ENCODE peak calls at places on chromosomes 1 and 21, in eight cellular contexts. P, R, L, T, K, W, Q and V are unnamed samples.

GRCh38 chr1:155174334-155175280 is 958 bp downstream of the TRIM46 start:
- DNase-seq in P (no peak), L (peak), Q (no peak), R (peak), K (no peak), W (no peak), T (no peak), V (no peak)

GRCh38 chr1:48916121-48917069 is 139.7 kb upstream of the BEND5 start:
- DNase-seq in K (no peak), R (peak), Q (peak), W (peak), T (no peak), P (no peak), L (peak), V (no peak)

GRCh38 chr1:27070390-27071048 is 57.9 kb upstream of the TENT5B start:
- DNase-seq in Q (peak), R (no peak), L (no peak), T (no peak), P (no peak), W (no peak), K (no peak), V (no peak)

GRCh38 chr1:67824771-67825170 is 8.5 kb downstream of the GNG12 start:
- DNase-seq in K (no peak), T (no peak), P (no peak), R (no peak), L (no peak), W (no peak), Q (no peak), V (no peak)

GRCh38 chr1:149849246-149849946 is 50.0 kb upstream of the BOLA1 start:
- DNase-seq in T (no peak), P (no peak), K (no peak), W (no peak), R (peak), L (no peak), Q (no peak), V (no peak)

GRCh38 chr1:226662704-226663326 is 76.3 kb downstream of the ITPKB start:
- DNase-seq in P (peak), L (peak), T (peak), Q (peak), R (no peak), W (no peak), K (peak), V (peak)

GRCh38 chr1:6673816-6674398 is 27.7 kb downstream of the DNAJC11 start:
- DNase-seq in T (no peak), L (peak), K (no peak), P (no peak), Q (no peak), R (no peak), W (no peak), V (no peak)

GRCh38 chr1:168179411-168180147 is 817 bp downstream of the TIPRL start:
- DNase-seq in L (peak), R (no peak), W (no peak), T (no peak), Q (peak), K (no peak), P (no peak), V (peak)

GRCh38 chr1:200130552-200130951 is 103.0 kb downstream of the NR5A2 start:
- DNase-seq in Q (no peak), L (peak), P (no peak), T (no peak), R (no peak), K (no peak), W (no peak), V (no peak)

GRCh38 chr21:42666918-42667317 is 13.5 kb downstream of the PDE9A start:
- DNase-seq in W (no peak), K (no peak), L (no peak), R (no peak), Q (no peak), P (no peak), T (no peak), V (no peak)

GRCh38 chr1:35505911-35506798 is 51.0 kb downstream of the KIAA0319L start:
- DNase-seq in R (no peak), T (no peak), K (no peak), P (no peak), W (no peak), Q (peak), L (peak), V (peak)

GRCh38 chr21:26964379-26964778 is 2.5 kb downstream of the ADAMTS5 start:
- DNase-seq in Q (no peak), K (peak), W (no peak), R (no peak), T (no peak), P (no peak), L (peak), V (peak)

GRCh38 chr1:101382135-101382534 is 145.3 kb downstream of the S1PR1 start:
- DNase-seq in K (no peak), P (no peak), W (no peak), T (no peak), Q (no peak), R (no peak), L (no peak), V (no peak)

GRCh38 chr1:104765115-104765514 is 1015.4 kb downstream of the AMY1C start:
- DNase-seq in R (no peak), T (no peak), L (no peak), K (no peak), Q (peak), P (no peak), W (no peak), V (no peak)

GRCh38 chr1:154419620-154420020 is 14.5 kb downstream of the IL6R start:
- DNase-seq in P (peak), W (no peak), Q (peak), K (peak), L (peak), T (peak), R (no peak), V (peak)

GRCh38 chr21:42161957-42162681 is 56.8 kb upstream of the ABCG1 start:
- DNase-seq in W (no peak), T (no peak), R (peak), K (no peak), P (no peak), L (no peak), Q (no peak), V (no peak)

GRCh38 chr1:203592156-203592555 is 34.5 kb upstream of the ATP2B4 start:
- DNase-seq in Q (no peak), W (no peak), R (no peak), T (no peak), L (peak), P (no peak), K (no peak), V (no peak)

GRCh38 chr1:169138866-169139670 is 32.6 kb downstream of the ATP1B1 start:
- DNase-seq in W (no peak), K (no peak), R (no peak), L (no peak), T (no peak), P (no peak), Q (peak), V (no peak)

GRCh38 chr1:50651476-50652263 is 228.4 kb upstream of the DMRTA2 start:
- DNase-seq in R (no peak), T (no peak), K (no peak), P (no peak), Q (no peak), L (no peak), W (no peak), V (no peak)

GRCh38 chr1:217681806-217682205 is 50.7 kb downstream of the SPATA17 start:
- DNase-seq in L (no peak), K (no peak), W (no peak), P (no peak), R (no peak), T (no peak), Q (no peak), V (no peak)

GRCh38 chr1:228364068-228364705 is 42.4 kb downstream of the TRIM11 start:
- DNase-seq in L (no peak), W (peak), K (no peak), Q (no peak), T (peak), R (no peak), P (peak), V (no peak)

GRCh38 chr1:242401937-242402336 is 122.6 kb downstream of the PLD5 start:
- DNase-seq in R (no peak), K (no peak), L (no peak), Q (no peak), W (no peak), P (no peak), T (no peak), V (no peak)

GRCh38 chr1:235295902-235296350 is 32.1 kb downstream of the ARID4B start:
- DNase-seq in T (no peak), L (peak), Q (peak), W (peak), K (no peak), P (no peak), R (no peak), V (peak)

GRCh38 chr1:207747627-207748492 is 4.0 kb upstream of the CD46 start:
- DNase-seq in Q (no peak), L (no peak), W (no peak), K (no peak), P (no peak), R (no peak), T (no peak), V (no peak)

GRCh38 chr1:64687725-64688285 is 57.1 kb upstream of the RAVER2 start:
- DNase-seq in Q (no peak), K (no peak), R (no peak), P (peak), L (peak), W (no peak), T (peak), V (peak)

GRCh38 chr21:29674343-29674742 is 265.5 kb downstream of the GRIK1 start:
- DNase-seq in R (no peak), Q (no peak), P (no peak), K (no peak), W (no peak), L (no peak), T (no peak), V (no peak)

GRCh38 chr1:67336783-67337182 is 29.1 kb downstream of the IL12RB2 start:
- DNase-seq in Q (no peak), L (no peak), T (no peak), W (no peak), R (no peak), K (no peak), P (no peak), V (no peak)

GRCh38 chr21:36379236-36379635 is 6.0 kb upstream of the CHAF1B start:
- DNase-seq in P (no peak), W (no peak), L (no peak), T (no peak), Q (no peak), R (no peak), K (no peak), V (no peak)

GRCh38 chr1:26378088-26378878 is 5.7 kb upstream of the ZNF683 start:
- DNase-seq in Q (peak), W (no peak), R (no peak), L (peak), K (no peak), P (no peak), T (peak), V (peak)

GRCh38 chr1:27568247-27569087 is 35.5 kb downstream of the AHDC1 start:
- DNase-seq in P (peak), R (peak), L (peak), K (peak), T (peak), W (peak), Q (peak), V (peak)

GRCh38 chr1:6099787-6100765 is 54.4 kb downstream of the KCNAB2 start:
- DNase-seq in P (no peak), L (no peak), W (no peak), R (no peak), T (peak), Q (no peak), K (no peak), V (no peak)

GRCh38 chr1:186682721-186683120 is 2.5 kb upstream of the PTGS2 start:
- DNase-seq in K (no peak), L (peak), R (no peak), W (no peak), Q (no peak), T (no peak), P (no peak), V (peak)

GRCh38 chr1:8797230-8797629 is 20.2 kb downstream of the RERE start:
- DNase-seq in L (peak), T (no peak), Q (peak), R (no peak), P (no peak), K (no peak), W (no peak), V (no peak)

GRCh38 chr1:221356693-221357092 is 385.2 kb downstream of the DUSP10 start:
- DNase-seq in R (no peak), L (no peak), K (no peak), Q (no peak), P (no peak), W (no peak), T (no peak), V (no peak)
- TF ChIP-seq CTCF in R (no peak), L (no peak), K (no peak), Q (no peak), P (no peak), W (no peak), T (no peak), V (peak)

DNA sequence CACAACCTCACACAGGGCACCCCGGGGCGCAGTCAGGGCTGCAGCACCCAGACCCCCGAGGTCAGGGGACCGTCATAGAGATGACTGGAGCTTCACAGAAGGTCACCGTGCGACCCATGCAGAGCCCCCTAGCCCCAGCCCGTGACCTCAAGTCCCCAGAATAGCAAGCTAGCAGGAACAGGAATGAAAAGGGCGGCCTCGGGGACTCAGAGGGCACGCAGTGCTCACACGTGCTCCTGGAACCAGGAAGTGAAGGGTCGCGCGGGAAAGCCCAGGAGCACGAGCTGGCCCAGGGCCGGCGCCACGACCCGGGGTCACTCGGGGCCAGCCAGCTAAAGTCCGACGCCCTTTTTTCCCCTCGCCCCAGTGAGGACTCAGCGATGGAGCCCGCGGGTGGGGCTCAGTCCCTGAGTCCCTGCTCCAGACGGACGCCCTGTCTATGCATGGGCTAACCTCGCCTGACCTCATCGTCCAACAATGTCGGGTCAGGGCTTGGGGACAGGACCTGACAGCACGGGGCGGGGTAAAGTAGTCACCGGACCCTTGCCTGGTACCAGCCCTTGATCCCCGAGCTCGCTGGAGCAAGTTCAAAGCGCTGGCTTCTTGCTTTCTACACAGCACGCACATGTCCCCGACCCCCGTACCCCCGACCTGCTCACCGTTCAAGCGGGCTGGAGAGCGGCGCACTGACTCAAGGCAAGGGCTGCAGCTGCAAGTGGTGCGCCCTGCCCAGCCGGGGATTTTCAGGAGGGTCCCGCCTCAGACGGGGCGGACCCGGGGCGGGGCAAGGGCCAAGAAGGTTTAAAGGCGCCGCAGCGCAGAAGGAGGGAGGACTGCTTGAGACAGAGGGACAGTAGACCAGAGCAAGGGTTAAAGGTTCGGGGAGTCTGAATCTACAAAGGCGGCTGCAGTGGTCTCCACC is at the start of gene TAGLN2:
- DNase-seq in R (peak), T (peak), P (peak), K (peak), Q (peak), W (peak), L (peak), V (peak)
- TF ChIP-seq CTCF in R (no peak), T (no peak), P (no peak), K (peak), Q (no peak), W (no peak), L (no peak), V (no peak)

DNA sequence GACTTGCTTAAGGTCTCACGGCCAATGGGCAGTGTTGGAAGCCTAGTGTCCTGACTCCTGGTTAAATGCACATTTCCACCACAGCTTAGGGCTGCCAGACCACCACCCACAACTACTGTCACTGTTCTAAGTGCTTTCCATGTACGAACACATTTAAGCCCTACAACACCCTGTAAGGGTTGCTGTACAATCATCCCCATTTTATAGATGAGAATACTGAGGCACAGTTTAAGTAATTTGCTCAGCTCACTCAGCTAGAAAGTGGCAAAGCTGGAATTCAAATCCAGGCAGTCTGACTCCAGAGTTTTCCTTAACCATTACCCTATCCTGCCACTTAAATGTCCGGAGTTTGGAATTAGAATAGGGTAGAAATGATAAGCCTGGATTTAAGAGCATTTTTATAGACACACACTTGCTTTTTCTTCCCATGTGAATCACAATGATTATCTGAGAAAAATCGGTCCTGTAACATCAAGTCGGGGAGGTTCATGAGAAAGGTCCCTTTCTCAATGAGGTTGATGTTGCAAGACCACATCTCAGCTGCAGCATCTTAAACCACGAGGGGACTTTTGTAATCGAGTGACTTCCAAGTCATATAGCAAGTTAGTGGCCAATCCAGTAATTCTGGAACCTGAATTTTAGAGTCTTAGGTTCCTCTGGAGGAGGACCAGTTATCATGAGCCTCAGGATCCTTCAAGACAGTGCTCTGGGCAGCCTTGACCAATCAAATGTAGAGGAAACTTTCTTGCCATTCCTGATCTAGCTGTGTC is 8.6 kb downstream of the E2F2 start:
- DNase-seq in R (no peak), L (peak), K (no peak), Q (no peak), W (no peak), T (no peak), P (peak), V (no peak)
- TF ChIP-seq CTCF in R (no peak), L (no peak), K (no peak), Q (no peak), W (no peak), T (no peak), P (no peak), V (no peak)

DNA sequence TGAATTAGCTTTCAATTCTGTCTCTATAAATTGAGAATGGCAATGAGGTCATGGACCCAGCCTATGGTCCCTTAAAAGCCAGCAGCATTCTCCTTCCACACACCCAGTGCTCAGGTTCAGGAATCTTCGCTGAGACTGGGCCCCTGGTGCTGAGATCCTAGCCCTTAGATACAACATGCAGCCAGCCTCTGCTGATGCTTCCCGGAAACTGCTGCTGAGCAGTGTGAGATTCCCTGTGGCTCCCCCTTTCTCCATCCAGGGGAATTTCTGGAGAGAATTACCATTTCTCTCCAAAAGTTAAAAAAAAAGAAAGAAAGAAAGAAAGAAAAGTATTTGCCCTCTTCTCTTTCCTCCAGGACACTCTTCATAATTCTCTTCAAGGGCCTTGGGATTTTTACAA is 31.7 kb upstream of the RALGPS2 start:
- DNase-seq in R (peak), P (no peak), T (no peak), W (no peak), K (no peak), Q (no peak), L (peak), V (no peak)
- TF ChIP-seq CTCF in R (no peak), P (no peak), T (no peak), W (peak), K (peak), Q (peak), L (peak), V (peak)

DNA sequence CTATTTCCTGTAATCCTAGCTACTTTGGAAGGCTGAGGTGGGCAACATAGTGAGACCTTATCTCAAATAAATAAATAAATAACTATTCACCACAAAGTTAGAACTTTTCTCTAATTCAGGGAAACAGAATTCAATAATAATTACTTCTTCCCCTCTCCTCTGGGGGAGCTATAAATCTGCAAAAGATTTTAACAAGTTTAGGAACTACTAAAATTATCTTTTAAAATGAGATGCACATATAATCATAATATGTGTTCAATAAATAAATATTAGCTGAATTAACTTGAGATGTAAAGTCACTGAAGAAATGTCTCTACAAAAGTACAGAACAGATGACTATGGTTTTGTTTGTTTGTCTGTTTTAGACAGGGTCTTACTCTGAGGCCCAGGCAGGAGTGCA is 14.1 kb downstream of the WDR47 start:
- DNase-seq in P (no peak), L (no peak), R (no peak), T (no peak), W (no peak), Q (no peak), K (no peak), V (no peak)
- TF ChIP-seq CTCF in P (peak), L (peak), R (no peak), T (peak), W (no peak), Q (peak), K (no peak), V (peak)

GRCh38 chr1:188365874-188366273 is 1537.1 kb downstream of the PLA2G4A start:
- DNase-seq in Q (no peak), L (peak), R (no peak), K (no peak), T (no peak), W (no peak), P (no peak), V (no peak)
- TF ChIP-seq CTCF in Q (no peak), L (peak), R (no peak), K (no peak), T (no peak), W (no peak), P (no peak), V (peak)

DNA sequence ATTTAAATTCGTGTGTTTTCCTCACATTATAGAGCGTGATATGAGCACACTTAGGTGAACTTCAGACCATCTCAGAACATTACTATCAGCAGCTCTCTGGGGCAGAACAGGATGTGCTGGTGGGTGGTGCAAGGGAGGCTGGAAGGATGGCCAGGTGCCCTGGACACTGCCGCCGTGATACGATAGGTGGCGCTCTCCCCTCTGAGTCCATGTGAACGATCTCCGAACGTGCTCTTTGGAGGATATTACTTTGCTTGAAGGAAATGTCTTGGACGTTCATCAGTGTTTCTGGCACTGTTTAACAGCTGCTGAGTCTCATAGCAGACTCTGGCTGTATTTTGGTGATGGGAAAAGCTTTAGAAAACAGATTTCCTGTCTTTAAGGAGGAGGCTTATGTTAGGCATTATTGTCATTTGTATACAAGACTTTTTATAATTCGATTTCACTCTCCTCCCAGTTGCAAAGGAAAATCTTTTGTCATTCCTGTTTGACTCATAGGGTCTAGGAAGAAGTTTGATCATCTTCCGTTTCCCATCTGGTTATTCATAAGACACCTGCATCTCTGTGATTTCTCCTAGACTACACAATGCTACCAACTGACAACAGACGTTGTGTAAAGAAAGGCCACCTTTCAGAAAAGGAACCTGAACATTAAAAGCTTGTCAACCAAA is 386.2 kb upstream of the ADGRL2 start:
- DNase-seq in L (peak), P (no peak), K (peak), R (peak), Q (no peak), W (no peak), T (peak), V (no peak)
- TF ChIP-seq CTCF in L (peak), P (peak), K (peak), R (peak), Q (peak), W (peak), T (peak), V (peak)

GRCh38 chr1:114316204-114316603 is 162.5 kb upstream of the SYT6 start:
- DNase-seq in T (no peak), R (no peak), P (no peak), W (no peak), Q (no peak), L (no peak), K (no peak), V (no peak)
- TF ChIP-seq CTCF in T (no peak), R (no peak), P (no peak), W (no peak), Q (no peak), L (no peak), K (no peak), V (no peak)